ENCODE peak calls at places on chromosomes 16 and 17, in four cellular contexts. H is K562, E is HCT116, U is H1. O is an unnamed sample.

GRCh38 chr17:10618202-10618635 is 38.9 kb downstream of the MYH3 start:
- DNase-seq in E (peak; percentile 68), U (peak; percentile 51), H (peak; percentile 52), O (peak; percentile 46)

GRCh38 chr17:45388604-45389325 is 43.9 kb downstream of the ARHGAP27 start:
- DNase-seq in U (no peak), H (no peak), E (no peak), O (no peak)

GRCh38 chr17:49861150-49861884 is 13.4 kb upstream of the TAC4 start:
- DNase-seq in H (peak; percentile 92), U (no peak), E (no peak), O (peak; percentile 30)

GRCh38 chr17:39277110-39277509 is 51.4 kb upstream of the STAC2 start:
- DNase-seq in E (no peak), H (no peak), U (no peak), O (no peak)

GRCh38 chr16:14384745-14385144 is 245.3 kb downstream of the PARN start:
- DNase-seq in H (no peak), U (no peak), E (no peak), O (no peak)

GRCh38 chr16:1398826-1399581 is 15.5 kb downstream of the UNKL start:
- DNase-seq in H (no peak), U (no peak), E (no peak), O (no peak)

GRCh38 chr17:68599873-68600122 is 1.4 kb downstream of the FAM20A start:
- DNase-seq in H (no peak), E (no peak), U (no peak), O (no peak)

GRCh38 chr16:89712476-89712805 is 8.3 kb downstream of the VPS9D1 start:
- DNase-seq in E (no peak), H (no peak), U (no peak), O (no peak)

GRCh38 chr17:45394001-45394912 is 38.4 kb downstream of the ARHGAP27 start:
- DNase-seq in U (no peak), E (no peak), H (no peak), O (no peak)

GRCh38 chr17:65025288-65025687 is 31.3 kb downstream of the GNA13 start:
- DNase-seq in E (no peak), U (no peak), H (no peak), O (no peak)

GRCh38 chr16:8948831-8949230 is 14.9 kb downstream of the USP7 start:
- DNase-seq in E (no peak), U (no peak), H (no peak), O (no peak)

GRCh38 chr16:71360378-71360777 is 1.9 kb downstream of the CALB2 start:
- DNase-seq in U (no peak), E (peak; percentile 77), H (no peak), O (peak; percentile 42)

GRCh38 chr17:49132317-49132698 is 261 bp upstream of the B4GALNT2 start:
- DNase-seq in H (no peak), U (no peak), E (no peak), O (no peak)

GRCh38 chr17:2051388-2052237 is 3.3 kb upstream of the HIC1 start:
- DNase-seq in H (no peak), U (no peak), E (no peak), O (no peak)

GRCh38 chr17:82103588-82104451 is 5.8 kb upstream of the FASN start:
- DNase-seq in U (no peak), H (peak; percentile 55), E (no peak), O (no peak)

GRCh38 chr17:82627827-82628226 is 20.4 kb downstream of the WDR45B start:
- DNase-seq in H (no peak), E (no peak), U (no peak), O (no peak)

GRCh38 chr17:48546924-48547838 is 2.3 kb upstream of the HOXB2 start:
- DNase-seq in E (no peak), U (no peak), H (peak; percentile 58), O (peak; percentile 61)

GRCh38 chr16:22661161-22661647 is 150.5 kb downstream of the NPIPB5 start:
- DNase-seq in U (no peak), H (no peak), E (no peak), O (no peak)

GRCh38 chr17:45334701-45335677 is 18.2 kb upstream of the MAP3K14 start:
- DNase-seq in U (no peak), H (no peak), E (no peak), O (no peak)

GRCh38 chr16:10616744-10617640 is 36.6 kb upstream of the EMP2 start:
- DNase-seq in U (no peak), H (peak; percentile 21), E (peak; percentile 8), O (no peak)

GRCh38 chr16:17476414-17477259 is 5.9 kb upstream of the XYLT1 start:
- DNase-seq in H (no peak), E (peak; percentile 47), U (peak; percentile 44), O (peak; percentile 6)

GRCh38 chr17:56679767-56680422 is 86.4 kb downstream of the NOG start:
- DNase-seq in H (no peak), U (no peak), E (no peak), O (no peak)

GRCh38 chr16:27408012-27408601 is 6.1 kb downstream of the IL21R start:
- DNase-seq in U (no peak), E (no peak), H (no peak), O (peak; percentile 39)

GRCh38 chr17:62824290-62825135 is 16.4 kb upstream of the MARCHF10 start:
- DNase-seq in H (no peak), E (peak; percentile 56), U (peak; percentile 79), O (no peak)

GRCh38 chr16:67458121-67458641 is 22.8 kb downstream of the ATP6V0D1 start:
- DNase-seq in U (no peak), H (no peak), E (no peak), O (no peak)

DNA sequence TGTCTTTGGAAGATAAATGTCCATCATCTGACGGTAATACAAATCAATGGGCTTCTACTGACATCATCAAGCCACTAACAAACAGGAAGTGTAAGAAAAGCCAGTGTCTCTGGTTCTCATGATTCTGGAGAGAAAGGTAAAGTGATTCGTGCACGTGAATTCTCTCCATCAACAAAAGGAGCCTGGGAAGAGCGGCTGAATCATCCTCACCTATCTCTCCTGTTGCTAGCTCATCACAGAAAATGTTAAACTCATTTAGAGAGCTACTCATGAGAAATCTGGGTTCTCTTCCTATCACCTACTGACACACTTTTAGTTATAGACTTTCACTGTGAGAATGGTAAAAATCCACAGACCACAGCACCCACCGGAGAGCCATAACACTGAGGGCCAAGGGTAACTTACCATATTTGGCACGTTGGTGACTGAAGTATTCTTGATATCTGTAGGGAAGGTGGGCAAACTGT is 70.3 kb downstream of the CREBBP start:
- DNase-seq in U (no peak), E (no peak), H (no peak), O (no peak)
- TF ChIP-seq MAX in U (no peak), E (no peak), H (no peak), O (no peak)

GRCh38 chr17:81020767-81021497 is 14.0 kb upstream of the BAIAP2 start:
- DNase-seq in E (no peak), U (no peak), H (peak; percentile 64), O (no peak)

GRCh38 chr17:81019563-81020442 is 15.1 kb upstream of the BAIAP2 start:
- DNase-seq in E (no peak), H (no peak), U (no peak), O (no peak)

GRCh38 chr17:81020443-81020766 is 14.5 kb upstream of the BAIAP2 start:
- DNase-seq in U (no peak), E (no peak), H (no peak), O (no peak)

GRCh38 chr17:81016575-81016974 is 18.4 kb upstream of the BAIAP2 start:
- DNase-seq in U (no peak), E (no peak), H (no peak), O (no peak)

GRCh38 chr17:81018044-81018802 is 16.7 kb upstream of the BAIAP2 start:
- DNase-seq in U (no peak), H (peak; percentile 55), E (no peak), O (peak; percentile 65)
- H3K9ac ChIP-seq in U (no peak overlapping the region), H (peak overlapping the region; percentile 72), E (no peak overlapping the region), O (peak overlapping the region; percentile 8)

GRCh38 chr16:81821422-81822128 is 42.5 kb downstream of the PLCG2 start:
- DNase-seq in H (no peak), U (no peak), E (no peak), O (no peak)
- TF ChIP-seq MAX in H (no peak), U (no peak), E (no peak), O (no peak)

GRCh38 chr16:83400234-83400633 is 407.5 kb upstream of the HSBP1 start:
- DNase-seq in H (no peak), E (no peak), U (peak; percentile 5), O (no peak)

GRCh38 chr16:83402969-83403368 is 404.8 kb upstream of the HSBP1 start:
- DNase-seq in U (no peak), H (no peak), E (no peak), O (peak; percentile 41)

GRCh38 chr16:83404261-83404660 is 403.5 kb upstream of the HSBP1 start:
- DNase-seq in E (no peak), H (no peak), U (no peak), O (no peak)

GRCh38 chr16:83402160-83402794 is 405.5 kb upstream of the HSBP1 start:
- DNase-seq in U (no peak), H (no peak), E (no peak), O (no peak)

GRCh38 chr16:83403751-83404150 is 404.0 kb upstream of the HSBP1 start:
- DNase-seq in U (no peak), H (no peak), E (no peak), O (no peak)
- H3K9ac ChIP-seq in U (no peak overlapping the region), H (no peak overlapping the region), E (no peak overlapping the region), O (no peak overlapping the region)

O was measured in endothelial cell of umbilical vein.